ENCODE peak calls at places on chromosomes 3 and 15, in ten cellular contexts. V is mesendoderm; R is lung; U is WERI-Rb-1; G is tibial artery; T is cardiac fibroblast; P is stimulated activated CD4-positive, alpha-beta T cell treated with anti-CD3 and anti-CD28 coated beads, Interleukin-1b, Interleukin-23, amount 100 ng/mL, for 24 hours; F is AG09319; J is germinal center; Q is GOT3. W is an unnamed sample.

GRCh38 chr3:185164428-185165217 is 11.8 kb upstream of the C3orf70 start:
- DNase-seq in J (no peak), R (no peak), U (peak; percentile 65), T (no peak), G (no peak), V (no peak), Q (no peak), F (no peak), P (no peak), W (no peak)

GRCh38 chr3:114179575-114179974 is 723 bp upstream of the DRD3 start:
- DNase-seq in U (peak; percentile 17), R (no peak), V (peak; percentile 72), J (peak; percentile 11), T (peak; percentile 50), P (no peak), F (peak; percentile 15), G (no peak), Q (no peak), W (no peak)

GRCh38 chr3:37174532-37175126 is at the start of gene LRRFIP2:
- DNase-seq in J (no peak), V (no peak), R (no peak), Q (no peak), T (peak; percentile 56), U (no peak), F (no peak), P (no peak), G (no peak), W (no peak)

GRCh38 chr3:143433787-143434378 is 314.3 kb downstream of the CHST2 start:
- DNase-seq in P (no peak), J (no peak), F (no peak), R (no peak), T (no peak), G (no peak), V (peak; percentile 54), U (peak; percentile 17), Q (no peak), W (no peak)

GRCh38 chr3:128431803-128432300 is 34.8 kb downstream of the DNAJB8 start:
- DNase-seq in T (no peak), U (no peak), G (no peak), P (no peak), F (no peak), J (no peak), R (no peak), Q (no peak), V (no peak), W (no peak)

GRCh38 chr15:83747050-83747717 is 93.3 kb downstream of the ADAMTSL3 start:
- DNase-seq in T (peak; percentile 77), G (peak; percentile 73), V (peak; percentile 69), Q (no peak), U (no peak), R (no peak), J (no peak), P (no peak), F (no peak), W (no peak)

GRCh38 chr3:10570196-10570946 is 65.0 kb upstream of the ATP2B2 start:
- DNase-seq in T (peak; percentile 21), G (no peak), V (no peak), F (no peak), U (no peak), J (no peak), P (no peak), R (no peak), Q (no peak), W (no peak)

GRCh38 chr3:107421170-107421792 is 44.0 kb downstream of the CCDC54 start:
- DNase-seq in U (no peak), V (peak; percentile 81), G (no peak), Q (no peak), R (no peak), T (peak; percentile 81), F (peak; percentile 43), P (no peak), J (peak; percentile 36), W (no peak)

GRCh38 chr15:65980824-65981456 is 111.6 kb downstream of the RAB11A start:
- DNase-seq in Q (peak; percentile 5), F (peak; percentile 43), V (peak; percentile 86), R (peak; percentile 82), P (peak; percentile 7), T (peak; percentile 86), G (no peak), U (peak; percentile 83), J (peak; percentile 55), W (peak; percentile 81)